ENCODE peak calls at places on chromosomes 11 and 22, in five cellular contexts. E is CD8-positive, alpha-beta T cell; N is neural crest cell; H is HFF-Myc; W is psoas muscle. B is an unnamed sample.

GRCh38 chr22:41526802-41527799 is 17.2 kb downstream of the POLR3H start:
- DNase-seq in E (peak), W (peak), N (peak), H (no peak), B (peak)

GRCh38 chr22:31556627-31557203 is 60.4 kb downstream of the SFI1 start:
- DNase-seq in N (peak), E (no peak), W (no peak), H (no peak), B (no peak)

GRCh38 chr11:75342966-75343870 is 8.2 kb downstream of the ARRB1 start:
- DNase-seq in N (no peak), H (no peak), E (no peak), W (no peak), B (no peak)

GRCh38 chr11:4203603-4204360 is 109.2 kb downstream of the RRM1 start:
- DNase-seq in E (no peak), W (no peak), N (no peak), H (no peak), B (no peak)

GRCh38 chr11:96167233-96167632 is 175.8 kb downstream of the MAML2 start:
- DNase-seq in E (no peak), H (no peak), W (no peak), N (no peak), B (no peak)

GRCh38 chr22:41286639-41287091 is 678 bp upstream of the RANGAP1 start:
- DNase-seq in N (no peak), W (no peak), H (no peak), E (no peak), B (no peak)

GRCh38 chr11:86218125-86219081 is 26.1 kb upstream of the EED start:
- DNase-seq in H (peak), N (peak), E (peak), W (peak), B (peak)

GRCh38 chr11:44498524-44498923 is 66.9 kb upstream of the CD82 start:
- DNase-seq in H (no peak), E (no peak), N (no peak), W (no peak), B (no peak)

GRCh38 chr11:995752-996420 is 40.6 kb downstream of the MUC6 start:
- DNase-seq in N (peak), H (no peak), E (no peak), W (no peak), B (no peak)

GRCh38 chr11:31779268-31779879 is 31.7 kb downstream of the PAX6 start:
- DNase-seq in W (no peak), N (no peak), H (no peak), E (no peak), B (no peak)

GRCh38 chr11:116986521-116987105 is 111.6 kb downstream of the SIK3 start:
- DNase-seq in H (no peak), E (no peak), N (no peak), W (no peak), B (no peak)

GRCh38 chr11:13923716-13924650 is 38.5 kb upstream of the SPON1 start:
- DNase-seq in W (no peak), H (no peak), E (peak), N (no peak), B (no peak)

GRCh38 chr11:23976369-23976768 is 520.5 kb upstream of the LUZP2 start:
- DNase-seq in H (no peak), W (no peak), E (no peak), N (no peak), B (no peak)

GRCh38 chr11:117076941-117077659 is 21.1 kb downstream of the SIK3 start:
- DNase-seq in H (no peak), W (no peak), N (no peak), E (no peak), B (no peak)

GRCh38 chr11:117144477-117145392 is 648 bp downstream of the PAFAH1B2 start:
- DNase-seq in W (peak), N (peak), H (peak), E (peak), B (peak)

GRCh38 chr22:35839811-35840739 is 122.4 kb downstream of the APOL5 start:
- DNase-seq in H (peak), E (no peak), N (peak), W (peak), B (no peak)

GRCh38 chr11:3700410-3700809 is 29.2 kb upstream of the CHRNA10 start:
- DNase-seq in W (no peak), N (no peak), H (no peak), E (no peak), B (no peak)

DNA sequence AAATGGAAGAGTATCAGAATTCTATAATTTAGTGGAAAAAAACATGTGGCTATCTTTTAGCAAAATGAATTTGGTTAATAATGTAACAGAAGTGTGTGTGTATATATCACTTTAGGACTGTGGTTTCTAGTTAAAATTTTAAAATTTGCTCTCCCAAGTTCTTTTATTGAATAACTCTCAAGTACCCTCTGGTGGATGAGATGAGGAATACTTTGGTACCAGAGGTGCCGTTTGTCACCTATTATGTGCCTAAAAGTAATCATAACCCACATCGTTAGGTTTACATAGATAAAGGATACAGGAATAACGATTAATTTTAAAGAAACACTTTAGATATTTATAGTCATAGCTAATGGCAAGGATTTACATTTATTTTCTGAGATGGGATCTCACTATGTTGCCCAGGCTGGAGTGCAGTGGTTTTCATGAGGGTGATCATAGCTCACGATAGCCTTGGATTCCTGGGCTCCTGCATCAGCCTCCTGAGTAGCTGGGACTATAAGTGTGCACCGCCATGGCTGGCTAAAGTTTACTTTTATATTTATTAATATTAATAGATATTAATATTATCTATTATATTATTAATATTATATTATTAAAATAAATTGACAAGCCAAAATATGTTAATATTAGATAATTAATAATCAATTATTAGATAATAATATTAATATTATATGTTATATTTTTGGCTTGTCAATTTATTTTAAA is 66.7 kb upstream of the CAPRIN1 start:
- DNase-seq in W (no peak), E (no peak), N (no peak), H (no peak), B (no peak)
- TF ChIP-seq CTCF in W (no peak), E (no peak), N (peak), H (no peak), B (no peak)

GRCh38 chr11:47550288-47551052 is 2.5 kb downstream of the CELF1 start:
- DNase-seq in N (no peak), E (no peak), W (no peak), H (no peak), B (no peak)

GRCh38 chr11:47551086-47551485 is 1.8 kb downstream of the CELF1 start:
- DNase-seq in E (no peak), H (no peak), N (no peak), W (no peak), B (no peak)

GRCh38 chr11:47552581-47553416 is at the start of gene CELF1:
- DNase-seq in N (peak), W (peak), H (peak), E (peak), B (peak)

GRCh38 chr11:47552086-47552580 is 799 bp downstream of the CELF1 start:
- DNase-seq in N (peak), H (no peak), W (no peak), E (peak), B (peak)

DNA sequence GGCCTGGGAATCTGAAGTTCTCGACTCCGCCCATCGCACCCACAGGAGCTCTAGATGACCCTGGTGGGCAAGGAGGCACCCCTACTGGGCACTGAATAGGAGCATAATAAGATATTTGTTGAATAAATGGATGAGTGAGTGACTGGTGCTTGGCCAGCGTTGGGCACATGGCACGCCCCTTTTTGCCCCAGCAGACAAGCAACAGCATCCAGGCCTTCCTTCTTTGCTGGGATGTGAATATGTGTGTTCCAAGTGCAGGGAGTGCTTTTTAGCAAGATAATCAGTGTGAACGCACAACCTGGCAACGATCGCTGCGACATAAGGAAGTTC is 450 bp upstream of the CELF1 start:
- DNase-seq in N (no peak), H (no peak), W (no peak), E (no peak), B (no peak)
- TF ChIP-seq CTCF in N (no peak), H (no peak), W (no peak), E (peak), B (no peak)

DNA sequence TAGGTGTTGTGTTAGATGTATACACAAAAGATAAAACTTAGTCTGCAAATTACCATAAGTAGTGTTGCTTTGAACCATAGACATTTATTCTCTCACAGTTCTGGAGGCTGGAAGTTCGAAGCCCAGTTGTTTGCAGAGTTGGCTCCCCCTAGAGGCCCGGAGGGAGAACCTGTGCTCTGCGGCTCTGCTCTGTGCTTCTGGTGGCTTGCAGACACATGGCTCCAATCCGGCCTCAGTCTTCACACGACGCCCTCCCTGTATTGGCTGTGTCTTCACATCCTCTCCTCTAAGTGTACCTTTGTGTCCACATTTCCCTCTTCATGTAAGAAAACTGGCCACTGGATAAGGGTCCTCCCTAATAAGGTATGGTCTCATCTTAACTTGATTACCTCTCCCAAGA is 128.4 kb downstream of the OPCML start:
- DNase-seq in N (no peak), H (no peak), W (no peak), E (no peak), B (no peak)
- TF ChIP-seq CTCF in N (peak), H (peak), W (peak), E (no peak), B (no peak)

GRCh38 chr11:66327171-66328035 is 8.8 kb downstream of the RIN1 start:
- DNase-seq in H (no peak), W (peak), N (no peak), E (no peak), B (no peak)
- TF ChIP-seq CTCF in H (no peak), W (no peak), N (no peak), E (no peak), B (no peak)

GRCh38 chr22:50236731-50237409 is 8.0 kb downstream of the TUBGCP6 start:
- DNase-seq in N (no peak), W (no peak), E (no peak), H (no peak), B (no peak)
- TF ChIP-seq CTCF in N (peak), W (peak), E (no peak), H (peak), B (peak)

GRCh38 chr11:28529540-28530410 is 421.6 kb downstream of the METTL15 start:
- DNase-seq in H (peak), E (no peak), N (no peak), W (no peak), B (no peak)
- TF ChIP-seq CTCF in H (no peak), E (no peak), N (peak), W (peak), B (no peak)